ENCODE peak calls at places on chromosomes 12 and 14, in five cellular contexts. E is GM12892; H is activated naive CD4-positive, alpha-beta T cell; T is HEK293T; F is smooth muscle cell of the brain vasculature. G is an unnamed sample.

GRCh38 chr12:70692681-70693288 is 55.6 kb upstream of the PTPRB start:
- DNase-seq in H (no peak), E (no peak), T (peak; percentile 33), F (peak; percentile 3), G (no peak)

GRCh38 chr12:28536088-28536487 is 345.8 kb downstream of the CCDC91 start:
- DNase-seq in H (no peak), F (no peak), E (no peak), T (no peak), G (no peak)

GRCh38 chr14:50371546-50371945 is 25.1 kb downstream of the CDKL1 start:
- DNase-seq in H (no peak), T (no peak), F (no peak), E (no peak), G (no peak)

GRCh38 chr12:89166525-89166934 is 185.8 kb downstream of the DUSP6 start:
- DNase-seq in T (no peak), H (no peak), F (no peak), E (no peak), G (peak; percentile 60)

GRCh38 chr12:108694812-108695278 is 36.5 kb downstream of the CORO1C start:
- DNase-seq in E (no peak), F (no peak), T (no peak), H (no peak), G (no peak)

GRCh38 chr14:24429395-24430142 is at the start of the genes CBLN3 and KHNYN:
- DNase-seq in T (peak; percentile 86), E (peak; percentile 99), F (peak; percentile 71), H (peak; percentile 62), G (peak; percentile 60)

GRCh38 chr12:121214855-121215745 is 5.2 kb downstream of the P2RX4 start:
- DNase-seq in H (no peak), F (no peak), E (no peak), T (no peak), G (no peak)

GRCh38 chr12:100375023-100375737 is 18.3 kb downstream of the SLC17A8 start:
- DNase-seq in F (no peak), E (no peak), H (no peak), T (no peak), G (no peak)

GRCh38 chr14:49982522-49982951 is 89.7 kb downstream of the ARF6 start:
- DNase-seq in H (no peak), E (no peak), F (no peak), T (no peak), G (no peak)

GRCh38 chr12:92470608-92471021 is 232.2 kb upstream of the PLEKHG7 start:
- DNase-seq in F (no peak), T (no peak), H (no peak), E (no peak), G (peak; percentile 70)

GRCh38 chr14:61482348-61483206 is 161.2 kb downstream of the PRKCH start:
- DNase-seq in H (no peak), F (no peak), E (no peak), T (no peak), G (no peak)

GRCh38 chr12:46895726-46896125 is 69.9 kb upstream of the SLC38A4 start:
- DNase-seq in T (no peak), F (no peak), E (no peak), H (no peak), G (no peak)

GRCh38 chr12:20220339-20220738 is 148.0 kb upstream of the PDE3A start:
- DNase-seq in H (no peak), F (no peak), E (no peak), T (peak; percentile 21), G (no peak)

GRCh38 chr14:56087824-56088571 is 30.2 kb upstream of the PELI2 start:
- DNase-seq in T (no peak), F (no peak), H (no peak), E (no peak), G (no peak)

GRCh38 chr12:86683568-86683991 is 427.4 kb upstream of the MGAT4C start:
- DNase-seq in E (no peak), F (no peak), H (no peak), T (no peak), G (no peak)

GRCh38 chr12:52210925-52211650 is 19.3 kb upstream of the KRT80 start:
- DNase-seq in H (no peak), F (no peak), E (no peak), T (no peak), G (no peak)

GRCh38 chr14:104253223-104253822 is 114.9 kb downstream of the KIF26A start:
- DNase-seq in E (no peak), H (no peak), T (no peak), F (no peak), G (no peak)

GRCh38 chr14:44453433-44454171 is 53.5 kb downstream of the FSCB start:
- DNase-seq in F (no peak), H (no peak), T (no peak), E (no peak), G (no peak)

GRCh38 chr14:84465890-84466289 is 1064.1 kb upstream of the FLRT2 start:
- DNase-seq in F (no peak), T (no peak), E (no peak), H (no peak), G (no peak)

GRCh38 chr14:69535230-69535848 is 39.3 kb downstream of the CCDC177 start:
- DNase-seq in H (no peak), F (peak; percentile 6), E (no peak), T (peak; percentile 87), G (no peak)

GRCh38 chr14:70052990-70053389 is 135.8 kb downstream of the SLC8A3 start:
- DNase-seq in H (no peak), F (peak; percentile 7), T (peak; percentile 32), E (no peak), G (no peak)

GRCh38 chr12:48002773-48003218 is 1.5 kb downstream of the COL2A1 start:
- DNase-seq in T (peak; percentile 52), E (peak; percentile 21), F (no peak), H (no peak), G (no peak)

GRCh38 chr12:106522708-106523107 is 60.1 kb upstream of the RFX4 start:
- DNase-seq in T (no peak), H (no peak), E (no peak), F (no peak), G (no peak)

GRCh38 chr12:80313184-80313583 is 130.9 kb upstream of the PTPRQ start:
- DNase-seq in F (no peak), E (no peak), H (no peak), T (no peak), G (no peak)